ENCODE peak calls at places on chromosomes 6 and 20, in four cellular contexts. L is bronchial epithelial cell, D is astrocyte of the spinal cord, X is NCI-H774. E is an unnamed sample.

GRCh38 chr6:83442752-83443151 is 11.9 kb upstream of the ME1 start:
- DNase-seq in X (no peak), L (peak; percentile 44), D (peak; percentile 44), E (no peak)

GRCh38 chr6:72626126-72626525 is 4.3 kb downstream of the KCNQ5 start:
- DNase-seq in L (no peak), X (no peak), D (no peak), E (peak; percentile 34)

GRCh38 chr6:149964243-149965190 is 774 bp downstream of the ULBP1 start:
- DNase-seq in X (no peak), D (peak; percentile 42), L (no peak), E (no peak)

GRCh38 chr6:128508588-128509296 is 11.7 kb downstream of the PTPRK start:
- DNase-seq in L (peak; percentile 96), X (no peak), D (peak; percentile 87), E (no peak)

GRCh38 chr6:137866200-137866913 is 702 bp upstream of the TNFAIP3 start:
- DNase-seq in L (no peak), D (no peak), X (peak; percentile 58), E (peak; percentile 54)

GRCh38 chr20:51862796-51863195 is 60.5 kb upstream of the SALL4 start:
- DNase-seq in L (no peak), D (peak; percentile 31), X (no peak), E (no peak)

GRCh38 chr6:54134934-54135333 is 23.7 kb downstream of the MLIP start:
- DNase-seq in D (no peak), X (no peak), L (no peak), E (no peak)

GRCh38 chr6:31676322-31676903 is 4.5 kb downstream of the LY6G5C start:
- DNase-seq in L (no peak), X (no peak), D (no peak), E (no peak)

GRCh38 chr6:75431379-75431778 is 62.2 kb downstream of the FILIP1 start:
- DNase-seq in D (peak; percentile 49), L (peak; percentile 37), X (no peak), E (no peak)

GRCh38 chr6:99602519-99603420 is 3.9 kb upstream of the PRDM13 start:
- DNase-seq in D (no peak), L (no peak), X (no peak), E (no peak)

GRCh38 chr6:110708295-110708965 is 106.8 kb downstream of the CDK19 start:
- DNase-seq in X (no peak), L (peak; percentile 13), D (peak; percentile 47), E (no peak)

GRCh38 chr6:118325220-118325860 is 222.8 kb upstream of the PLN start:
- DNase-seq in L (peak; percentile 2), X (no peak), D (peak; percentile 33), E (no peak)

GRCh38 chr6:14876778-14877613 is 368.9 kb upstream of the JARID2 start:
- DNase-seq in X (no peak), L (peak; percentile 92), D (peak; percentile 90), E (peak; percentile 57)

GRCh38 chr6:7052441-7052936 is 55.3 kb upstream of the RREB1 start:
- DNase-seq in D (peak; percentile 88), L (peak; percentile 38), X (peak; percentile 39), E (no peak)

GRCh38 chr6:2157441-2158127 is 87.8 kb downstream of the GMDS start:
- DNase-seq in X (no peak), L (peak; percentile 16), D (peak; percentile 87), E (peak; percentile 43)

GRCh38 chr6:38018755-38019165 is 199.2 kb downstream of the ZFAND3 start:
- DNase-seq in X (no peak), D (no peak), L (no peak), E (no peak)

GRCh38 chr6:33914519-33915120 is 110.8 kb upstream of the MLN start:
- DNase-seq in D (no peak), L (no peak), X (no peak), E (peak; percentile 69)

E was measured in GM10248.